ENCODE peak calls at places on chromosome X, in five cellular contexts. P is MM.1S, M is endothelial cell of umbilical vein, V is GM23248, B is neural progenitor cell. C is an unnamed sample.

GRCh38 chrX:22124098-22124497 is 92.0 kb downstream of the PHEX start:
- DNase-seq in B (no peak), P (no peak), V (peak), M (no peak), C (peak)

GRCh38 chrX:13599491-13599890 is 30.1 kb downstream of the EGFL6 start:
- DNase-seq in P (no peak), B (no peak), V (no peak), M (no peak), C (peak)

GRCh38 chrX:13511557-13512330 is 57.7 kb upstream of the EGFL6 start:
- DNase-seq in M (no peak), P (no peak), V (no peak), B (no peak), C (no peak)

GRCh38 chrX:46710425-46710824 is 48.5 kb downstream of the SLC9A7 start:
- DNase-seq in V (peak), P (no peak), M (no peak), B (no peak), C (peak)

GRCh38 chrX:11664211-11664888 is 1.4 kb downstream of the ARHGAP6 start:
- DNase-seq in P (no peak), B (peak), M (no peak), V (peak), C (no peak)

GRCh38 chrX:134512566-134512965 is 52.6 kb downstream of the HPRT1 start:
- DNase-seq in P (no peak), M (peak), V (peak), B (no peak), C (peak)

GRCh38 chrX:70525733-70526132 is 81.1 kb downstream of the DLG3 start:
- DNase-seq in B (no peak), M (no peak), P (no peak), V (no peak), C (no peak)

GRCh38 chrX:53435997-53436396 is 1.8 kb upstream of the HSD17B10 start:
- DNase-seq in B (peak), M (peak), V (peak), P (peak), C (peak)

GRCh38 chrX:80485543-80485942 is 65.3 kb downstream of the TENT5D start:
- DNase-seq in M (no peak), P (no peak), V (no peak), B (no peak), C (no peak)

GRCh38 chrX:153381684-153382532 is 19.2 kb downstream of the PNMA6E start:
- DNase-seq in B (peak), V (peak), M (peak), P (no peak), C (peak)

GRCh38 chrX:116607766-116608165 is 145.0 kb upstream of the CT83 start:
- DNase-seq in V (no peak), P (no peak), B (no peak), M (no peak), C (peak)

GRCh38 chrX:153495362-153495751 is 577 bp downstream of the BGN start:
- DNase-seq in B (no peak), P (no peak), M (no peak), V (peak), C (no peak)

GRCh38 chrX:10534611-10535010 is 85.8 kb downstream of the MID1 start:
- DNase-seq in V (no peak), B (no peak), M (no peak), P (no peak), C (no peak)

GRCh38 chrX:34612036-34612435 is 45.0 kb downstream of the TMEM47 start:
- DNase-seq in V (no peak), M (peak), B (no peak), P (no peak), C (no peak)

GRCh38 chrX:150643271-150643670 is 49.9 kb upstream of the MTMR1 start:
- DNase-seq in P (no peak), M (peak), B (no peak), V (peak), C (no peak)

GRCh38 chrX:67555578-67556203 is 11.9 kb downstream of the AR start:
- DNase-seq in M (peak), P (peak), V (peak), B (peak), C (peak)

GRCh38 chrX:129653181-129653984 is 1.4 kb downstream of the APLN start:
- DNase-seq in P (no peak), M (no peak), V (no peak), B (no peak), C (no peak)

DNA sequence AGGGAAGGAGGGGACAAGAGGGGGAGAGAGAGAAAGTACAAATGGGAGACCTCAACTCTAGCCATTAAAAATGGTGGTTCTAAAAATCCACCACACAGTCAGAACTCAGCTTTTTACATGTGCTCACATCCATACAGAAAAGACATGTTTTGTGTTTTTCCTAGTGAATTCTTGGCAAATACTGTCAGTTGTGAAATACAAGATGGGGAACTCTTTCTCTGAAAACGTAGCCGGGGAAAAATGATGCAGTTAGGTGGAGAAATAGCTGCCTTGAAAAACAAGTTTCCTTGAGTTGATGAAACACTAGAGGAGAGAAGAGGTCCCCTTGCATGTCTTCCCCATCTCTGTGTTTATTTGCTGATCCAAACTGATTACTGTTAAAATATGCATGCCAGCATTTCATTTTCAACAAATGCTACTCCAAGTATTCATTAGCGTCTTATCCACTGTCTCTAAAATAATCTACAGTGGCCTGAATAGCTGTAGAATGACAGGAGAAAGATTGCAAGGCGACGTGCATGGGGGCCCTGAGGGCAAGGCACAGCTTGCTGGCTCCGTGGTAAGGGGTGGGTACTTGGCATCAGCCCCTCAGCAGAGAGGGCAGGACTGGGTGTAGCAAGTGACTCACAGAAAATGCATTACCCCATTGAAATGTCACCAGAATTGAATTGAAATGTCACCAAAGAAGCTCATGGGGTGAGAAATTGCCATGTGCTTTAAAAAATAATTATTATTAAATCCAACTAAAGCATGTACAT is 48.1 kb upstream of the TBL1X start:
- DNase-seq in P (no peak), B (no peak), M (no peak), V (peak), C (no peak)
- H3K4me3 ChIP-seq in P (no peak), B (no peak), M (no peak), V (peak), C (no peak)

DNA sequence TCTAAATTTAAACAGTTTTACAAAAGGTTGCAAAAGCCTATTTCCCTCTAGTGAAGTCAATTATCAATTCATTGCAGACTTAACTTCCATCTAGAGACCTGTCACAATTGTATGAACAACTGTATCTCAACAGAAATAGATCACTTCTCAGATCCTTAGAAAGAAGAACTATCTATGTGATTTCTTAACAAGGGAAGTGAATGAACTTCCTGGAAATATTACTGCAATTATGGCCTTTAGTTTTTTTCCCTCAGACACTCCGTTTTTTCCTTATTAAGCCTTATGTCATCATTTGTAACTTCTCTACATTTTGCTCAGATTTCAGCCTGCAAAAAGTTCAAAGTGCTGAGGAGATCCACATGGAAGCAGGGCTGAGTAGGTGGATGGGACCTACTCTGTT is 112.1 kb downstream of the NYX start:
- DNase-seq in M (no peak), B (no peak), P (no peak), V (no peak), C (no peak)
- H2AFZ ChIP-seq in M (peak), B (no peak), P (no peak), V (no peak), C (no peak)

GRCh38 chrX:139538907-139539593 is 8.5 kb downstream of the F9 start:
- DNase-seq in P (no peak), M (no peak), B (no peak), V (no peak), C (no peak)

GRCh38 chrX:139543920-139544319 is 13.4 kb downstream of the F9 start:
- DNase-seq in M (no peak), P (no peak), V (no peak), B (no peak), C (no peak)

GRCh38 chrX:139542652-139543051 is 12.1 kb downstream of the F9 start:
- DNase-seq in V (no peak), B (no peak), M (no peak), P (no peak), C (no peak)

GRCh38 chrX:139544591-139544990 is 14.1 kb downstream of the F9 start:
- DNase-seq in V (no peak), P (no peak), B (no peak), M (no peak), C (no peak)
- H3K4me2 ChIP-seq in V (no peak), P (no peak), B (no peak), M (no peak), C (no peak)

GRCh38 chrX:332916-333610 is 14.5 kb upstream of the GTPBP6 start:
- DNase-seq in B (no peak), P (no peak), V (no peak), M (no peak), C (no peak)

GRCh38 chrX:332496-332860 is 13.9 kb upstream of the GTPBP6 start:
- DNase-seq in M (no peak), V (no peak), P (no peak), B (no peak), C (no peak)

GRCh38 chrX:331772-332495 is 13.3 kb upstream of the GTPBP6 start:
- DNase-seq in B (no peak), V (no peak), P (no peak), M (no peak), C (no peak)

GRCh38 chrX:330726-331144 is 12.1 kb upstream of the GTPBP6 start:
- DNase-seq in B (no peak), P (no peak), M (no peak), V (no peak), C (no peak)

GRCh38 chrX:331145-331771 is 12.7 kb upstream of the GTPBP6 start:
- DNase-seq in M (peak), B (peak), V (peak), P (no peak), C (no peak)
- H3K4me3 ChIP-seq in M (no peak), B (peak), V (peak), P (no peak), C (no peak)